ENCODE peak calls at places on chromosomes 16 and 17, in nine cellular contexts. Y is HCT116, E is HL-60, J is Panc1, L is A549, H is GM23338, B is HepG2, K is SK-N-SH, Q is K562. N is an unnamed sample.

GRCh38 chr16:79009911-79010310 is 590.6 kb downstream of the MAF start:
- DNase-seq in B (no peak), J (no peak), Q (no peak), E (no peak), K (no peak), L (no peak), H (no peak), Y (no peak), N (no peak)

GRCh38 chr16:14338969-14339368 is 267.9 kb downstream of the MRTFB start:
- DNase-seq in Y (no peak), K (no peak), L (no peak), J (no peak), B (no peak), H (no peak), Q (no peak), E (no peak), N (no peak)

GRCh38 chr17:27649929-27650328 is 18.9 kb downstream of the LGALS9 start:
- DNase-seq in Q (no peak), Y (no peak), J (no peak), L (no peak), E (no peak), H (no peak), K (no peak), B (no peak), N (no peak)

GRCh38 chr17:28812980-28813377 is 29.6 kb downstream of the FAM222B start:
- DNase-seq in E (no peak), Q (peak), B (no peak), K (peak), Y (no peak), L (no peak), H (no peak), J (no peak), N (no peak)

GRCh38 chr16:10920726-10921427 is 21.4 kb downstream of the DEXI start:
- DNase-seq in L (no peak), J (no peak), K (no peak), Y (no peak), H (no peak), Q (no peak), E (no peak), B (no peak), N (no peak)

GRCh38 chr17:58270476-58271290 is 10.1 kb downstream of the MPO start:
- DNase-seq in K (peak), L (no peak), E (peak), H (peak), Q (peak), Y (peak), B (no peak), J (no peak), N (no peak)

GRCh38 chr17:16926591-16927451 is 45.1 kb downstream of the TNFRSF13B start:
- DNase-seq in J (no peak), Y (no peak), H (no peak), E (no peak), Q (no peak), L (no peak), B (no peak), K (no peak), N (no peak)

GRCh38 chr17:6505425-6506142 is 50.8 kb downstream of the PITPNM3 start:
- DNase-seq in J (no peak), K (no peak), B (no peak), E (no peak), L (no peak), Y (no peak), Q (no peak), H (no peak), N (no peak)

GRCh38 chr17:63841350-63842172 is 924 bp downstream of the SMARCD2 start:
- DNase-seq in K (peak), Y (no peak), J (no peak), L (no peak), B (peak), H (peak), Q (peak), E (peak), N (no peak)

GRCh38 chr16:46894011-46894672 is 10.0 kb downstream of the GPT2 start:
- DNase-seq in L (no peak), Q (no peak), Y (no peak), K (no peak), E (no peak), H (no peak), B (no peak), J (no peak), N (no peak)

GRCh38 chr16:2763173-2763572 is 10.7 kb downstream of the SRRM2 start:
- DNase-seq in L (no peak), E (no peak), K (no peak), J (no peak), Y (no peak), Q (no peak), H (no peak), B (no peak), N (no peak)

GRCh38 chr17:40331743-40332641 is 23.0 kb downstream of the RARA start:
- DNase-seq in Q (no peak), K (peak), B (no peak), E (no peak), Y (no peak), L (no peak), J (no peak), H (no peak), N (no peak)

GRCh38 chr16:3999479-3999868 is 116.8 kb downstream of the ADCY9 start:
- DNase-seq in K (no peak), J (no peak), E (no peak), B (no peak), L (no peak), H (peak), Q (no peak), Y (no peak), N (no peak)

GRCh38 chr16:30445149-30445407 is 596 bp downstream of the SEPHS2 start:
- DNase-seq in E (no peak), K (peak), L (no peak), Q (no peak), Y (no peak), H (no peak), B (no peak), J (no peak), N (no peak)

GRCh38 chr17:64771980-64772844 is 110.1 kb upstream of the SMURF2 start:
- DNase-seq in B (no peak), L (no peak), J (no peak), K (no peak), Q (no peak), E (no peak), Y (no peak), H (no peak), N (no peak)

GRCh38 chr17:69525920-69526841 is 111.7 kb downstream of the MAP2K6 start:
- DNase-seq in K (peak), B (peak), Q (peak), J (peak), E (peak), L (peak), Y (peak), H (peak), N (no peak)

GRCh38 chr16:75763250-75763649 is 37.0 kb upstream of the CPHXL start:
- DNase-seq in H (peak), B (no peak), K (no peak), Y (no peak), J (no peak), E (no peak), Q (no peak), L (no peak), N (no peak)

GRCh38 chr16:11313493-11314308 is 31.6 kb upstream of the RMI2 start:
- DNase-seq in Y (no peak), E (no peak), L (no peak), K (no peak), H (no peak), B (no peak), J (no peak), Q (no peak), N (no peak)

GRCh38 chr16:25235991-25236390 is 19.2 kb downstream of the AQP8 start:
- DNase-seq in H (peak), Y (no peak), B (no peak), Q (no peak), K (no peak), E (no peak), L (no peak), J (no peak), N (no peak)

GRCh38 chr17:34758747-34759146 is 179.4 kb downstream of the TMEM132E start:
- DNase-seq in Q (no peak), B (no peak), L (no peak), E (no peak), Y (no peak), K (no peak), J (no peak), H (no peak), N (no peak)

GRCh38 chr17:48100160-48100559 is 1.1 kb downstream of the CBX1 start:
- DNase-seq in L (no peak), Q (no peak), K (no peak), H (no peak), J (no peak), E (no peak), Y (no peak), B (no peak), N (no peak)

GRCh38 chr16:87003414-87003755 is 313.8 kb downstream of the C16orf95 start:
- DNase-seq in Y (no peak), E (no peak), L (no peak), Q (no peak), K (no peak), B (no peak), H (no peak), J (no peak), N (no peak)

GRCh38 chr17:41404024-41404651 is 6.7 kb upstream of the KRT31 start:
- DNase-seq in B (peak), Y (peak), L (peak), H (no peak), K (no peak), E (no peak), J (peak), Q (no peak), N (no peak)

GRCh38 chr17:65514541-65514940 is 46.9 kb downstream of the AXIN2 start:
- DNase-seq in B (no peak), J (no peak), E (no peak), H (no peak), L (no peak), Q (no peak), Y (no peak), K (no peak), N (no peak)

GRCh38 chr16:10497132-10498088 is 83.0 kb downstream of the EMP2 start:
- DNase-seq in Q (peak), L (no peak), H (no peak), J (no peak), K (no peak), E (no peak), B (no peak), Y (no peak), N (no peak)

GRCh38 chr16:9598731-9599083 is 507.3 kb downstream of the HAPSTR1 start:
- DNase-seq in K (no peak), Q (no peak), J (no peak), B (no peak), H (no peak), E (no peak), Y (no peak), L (no peak), N (no peak)

GRCh38 chr16:58475220-58475619 is 24.7 kb upstream of the NDRG4 start:
- DNase-seq in B (no peak), J (no peak), E (no peak), Y (no peak), H (no peak), Q (no peak), L (no peak), K (no peak), N (no peak)

GRCh38 chr16:46629331-46629843 is 8.2 kb upstream of the SHCBP1 start:
- DNase-seq in K (peak), L (peak), Y (peak), J (no peak), E (peak), H (peak), B (peak), Q (peak), N (no peak)

GRCh38 chr16:76882105-76882504 is 308.9 kb upstream of the MON1B start:
- DNase-seq in Y (no peak), Q (no peak), E (no peak), B (no peak), J (no peak), H (no peak), L (no peak), K (no peak), N (no peak)

GRCh38 chr17:35372846-35373531 is 432 bp downstream of the SLFN11 start:
- DNase-seq in K (peak), Y (no peak), J (no peak), E (peak), B (no peak), L (peak), H (peak), Q (no peak), N (no peak)

GRCh38 chr17:62688398-62689140 is 61.1 kb downstream of the MRC2 start:
- DNase-seq in Q (no peak), B (no peak), E (no peak), Y (no peak), L (no peak), K (no peak), J (no peak), H (no peak), N (no peak)

GRCh38 chr17:16980813-16981731 is 9.2 kb upstream of the TNFRSF13B start:
- DNase-seq in L (no peak), J (no peak), H (no peak), Y (no peak), K (no peak), B (no peak), Q (no peak), E (no peak), N (peak)

GRCh38 chr16:14303182-14303618 is 232.1 kb downstream of the MRTFB start:
- DNase-seq in H (peak), J (no peak), L (no peak), K (no peak), Y (no peak), B (no peak), Q (no peak), E (no peak), N (no peak)

GRCh38 chr17:76529224-76529642 is 8.3 kb downstream of the CYGB start:
- DNase-seq in J (no peak), B (no peak), H (no peak), Q (no peak), L (no peak), Y (no peak), K (peak), E (peak), N (no peak)

DNA sequence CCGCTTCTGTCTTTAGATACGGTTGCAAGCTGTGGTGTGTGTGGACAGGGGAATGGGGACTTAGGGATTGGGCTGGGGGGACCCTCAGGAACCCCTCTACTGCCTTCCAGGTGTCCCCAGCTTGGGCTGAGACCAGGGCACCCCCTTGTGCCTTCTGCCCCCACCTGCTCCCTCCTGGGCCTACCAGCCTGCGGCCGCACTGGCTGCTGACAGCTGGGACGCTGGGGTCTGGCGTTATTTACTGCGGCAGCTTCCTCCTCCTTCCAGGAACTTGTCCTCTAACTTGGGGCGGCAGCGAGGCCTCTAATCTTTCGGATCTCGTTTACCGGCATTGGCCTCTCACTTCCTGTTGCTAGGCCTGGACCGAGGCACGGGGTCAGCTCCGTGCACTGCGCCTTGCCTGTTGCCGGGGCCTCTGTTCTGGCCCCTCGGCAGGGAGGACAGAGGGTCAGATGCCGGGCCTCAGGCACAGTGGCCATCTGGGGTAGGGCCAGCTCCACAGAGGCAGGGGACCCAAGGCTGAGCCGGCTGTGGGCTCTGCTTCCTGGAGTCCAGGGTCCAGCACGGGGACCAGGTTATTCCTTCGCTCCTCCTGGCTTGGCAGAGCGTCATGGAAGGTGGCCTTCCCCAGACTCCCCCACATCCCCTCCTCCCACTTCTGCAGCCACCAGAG is 31.8 kb downstream of the TMEM235 start:
- DNase-seq in H (no peak), B (peak), Y (no peak), J (no peak), L (no peak), Q (peak), K (peak), E (peak), N (no peak)
- TF ChIP-seq REST in H (no peak), B (no peak), Y (no peak), J (no peak), L (no peak), Q (peak), K (no peak), E (no peak), N (no peak)

GRCh38 chr17:18106211-18106610 is 2.3 kb upstream of the MYO15A start:
- DNase-seq in L (no peak), B (no peak), Y (no peak), E (no peak), K (no peak), J (no peak), Q (no peak), H (no peak), N (no peak)

GRCh38 chr17:18109935-18110334 is 1.4 kb downstream of the MYO15A start:
- DNase-seq in Q (no peak), Y (no peak), H (no peak), B (no peak), L (no peak), J (no peak), E (no peak), K (no peak), N (no peak)

GRCh38 chr17:18107061-18107460 is 1.5 kb upstream of the MYO15A start:
- DNase-seq in L (no peak), B (no peak), K (no peak), H (no peak), J (no peak), Q (no peak), Y (no peak), E (no peak), N (no peak)

GRCh38 chr17:18108400-18109312 is at the start of gene MYO15A:
- DNase-seq in K (peak), Q (no peak), J (no peak), L (no peak), Y (no peak), H (no peak), B (no peak), E (no peak), N (no peak)

GRCh38 chr17:18107971-18108370 is 585 bp upstream of the MYO15A start:
- DNase-seq in J (no peak), E (no peak), H (no peak), B (no peak), K (no peak), Q (no peak), Y (no peak), L (no peak), N (no peak)
- TF ChIP-seq REST in J (no peak), E (no peak), H (no peak), B (no peak), K (no peak), Q (no peak), Y (no peak), L (no peak), N (no peak)

DNA sequence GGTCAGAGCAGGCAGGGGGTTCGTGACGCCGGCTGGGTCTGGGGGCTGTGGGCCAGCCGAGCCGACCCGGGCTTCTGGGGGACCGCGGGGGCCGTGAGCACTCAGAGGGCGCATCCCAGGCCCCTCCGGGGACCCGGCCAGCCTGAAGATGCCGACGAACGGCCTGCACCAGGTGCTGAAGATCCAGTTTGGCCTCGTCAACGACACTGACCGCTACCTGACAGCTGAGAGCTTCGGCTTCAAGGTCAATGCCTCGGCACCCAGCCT is 140 bp downstream of the FSCN2 start:
- DNase-seq in H (no peak), Q (no peak), Y (no peak), J (no peak), B (no peak), E (no peak), L (no peak), K (no peak), N (no peak)
- TF ChIP-seq REST in H (no peak), Q (no peak), Y (no peak), J (no peak), B (no peak), E (no peak), L (no peak), K (no peak), N (no peak)

GRCh38 chr17:1976683-1977064 is 48.5 kb downstream of the RTN4RL1 start:
- DNase-seq in B (no peak), Q (no peak), J (no peak), L (no peak), H (no peak), K (no peak), Y (no peak), E (no peak), N (no peak)

GRCh38 chr17:1978396-1978962 is 46.7 kb downstream of the RTN4RL1 start:
- DNase-seq in Y (no peak), Q (no peak), J (no peak), B (no peak), E (no peak), L (no peak), H (no peak), K (no peak), N (no peak)

GRCh38 chr17:1976000-1976682 is 49.0 kb downstream of the RTN4RL1 start:
- DNase-seq in E (no peak), L (no peak), H (no peak), K (no peak), Q (no peak), B (peak), J (no peak), Y (no peak), N (no peak)

GRCh38 chr17:1979182-1979980 is 45.8 kb downstream of the RTN4RL1 start:
- DNase-seq in Y (no peak), K (no peak), J (no peak), E (no peak), H (no peak), L (no peak), B (no peak), Q (no peak), N (no peak)

DNA sequence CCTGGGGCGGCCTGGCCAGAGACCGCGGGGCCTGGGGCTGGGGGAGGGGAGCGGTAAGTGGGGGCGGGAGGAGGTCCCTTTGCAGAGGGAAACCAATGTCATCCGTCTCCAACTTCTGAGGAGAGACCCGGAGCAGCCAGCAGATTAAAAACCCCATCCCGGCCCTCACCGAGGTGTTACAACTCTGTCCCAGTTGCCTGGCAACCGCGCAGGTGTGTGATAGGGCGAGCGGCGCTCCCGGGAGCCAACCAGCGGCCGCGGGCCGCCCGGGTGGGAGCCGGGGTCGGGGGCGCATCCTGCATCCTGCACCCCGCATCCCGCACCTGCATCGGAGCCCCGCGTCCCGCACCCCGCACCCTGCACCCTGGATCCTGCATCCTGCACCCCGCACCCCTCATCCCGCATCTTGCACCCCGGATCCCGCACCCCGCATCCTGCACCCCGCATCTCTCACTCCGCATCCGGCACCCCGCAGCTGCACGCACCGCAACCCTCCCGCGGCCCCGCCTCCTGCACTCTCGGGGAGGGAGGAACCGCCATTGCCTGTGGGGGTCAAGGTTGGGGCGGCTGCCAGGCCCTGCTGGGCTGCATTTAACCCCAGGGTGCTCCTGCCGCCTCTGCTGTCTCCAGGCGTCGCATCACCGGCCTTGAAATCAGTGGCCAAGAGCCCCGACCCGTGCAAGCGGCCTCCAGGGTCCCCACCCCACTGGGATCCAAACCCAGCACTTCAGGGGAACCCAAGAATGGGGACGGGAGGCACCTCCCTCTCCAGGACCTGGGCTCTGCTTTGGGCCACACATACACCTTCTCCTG is 47.3 kb downstream of the RTN4RL1 start:
- DNase-seq in Q (no peak), J (no peak), L (no peak), H (peak), Y (no peak), B (no peak), E (no peak), K (peak), N (no peak)
- TF ChIP-seq REST in Q (no peak), J (no peak), L (no peak), H (no peak), Y (no peak), B (no peak), E (no peak), K (no peak), N (no peak)

GRCh38 chr17:36510636-36511035 is 24.0 kb downstream of the MYO19 start:
- DNase-seq in Q (no peak), L (no peak), Y (no peak), K (no peak), J (no peak), H (no peak), E (no peak), B (no peak), N (no peak)
- TF ChIP-seq REST in Q (no peak), L (no peak), Y (no peak), K (no peak), J (no peak), H (no peak), E (no peak), B (no peak), N (no peak)

GRCh38 chr16:54957403-54957802 is 26.7 kb downstream of the IRX5 start:
- DNase-seq in H (peak), L (peak), J (peak), B (peak), K (no peak), Y (peak), Q (peak), E (peak), N (no peak)
- TF ChIP-seq REST in H (no peak), L (no peak), J (no peak), B (no peak), K (no peak), Y (no peak), Q (no peak), E (no peak), N (no peak)